ENCODE peak calls at places on chromosomes 6 and 20, in seven cellular contexts. One of them, this sample, is unnamed. For H3K4me1, the result is how much of the 10 kb centered on the place peaks cover.

GRCh38 chr6:47651505-47651944 is 46.9 kb upstream of the ADGRF4 start:
- DNase-seq in GM23338: no peak
- DNase-seq in HCT116: no peak
- DNase-seq in MM.1S: no peak
- DNase-seq in PC-3: peak
- DNase-seq in SK-N-SH: no peak
- DNase-seq in hepatocyte: no peak
- DNase-seq in this sample: no peak

GRCh38 chr6:27260836-27261375 is 13.4 kb downstream of the PRSS16 start:
- DNase-seq in GM23338: peak
- DNase-seq in HCT116: no peak
- DNase-seq in MM.1S: no peak
- DNase-seq in PC-3: no peak
- DNase-seq in SK-N-SH: no peak
- DNase-seq in hepatocyte: no peak
- DNase-seq in this sample: peak

GRCh38 chr6:4910060-4910746 is 93.6 kb downstream of the RPP40 start:
- DNase-seq in GM23338: no peak
- DNase-seq in HCT116: no peak
- DNase-seq in MM.1S: no peak
- DNase-seq in PC-3: peak
- DNase-seq in SK-N-SH: no peak
- DNase-seq in hepatocyte: peak
- DNase-seq in this sample: no peak

GRCh38 chr20:60206259-60206658 is 248.0 kb downstream of the CDH26 start:
- DNase-seq in GM23338: peak
- DNase-seq in HCT116: peak
- DNase-seq in MM.1S: peak
- DNase-seq in PC-3: peak
- DNase-seq in SK-N-SH: peak
- DNase-seq in hepatocyte: peak
- DNase-seq in this sample: peak

GRCh38 chr6:45415778-45416518 is 38.2 kb upstream of the SUPT3H start:
- DNase-seq in GM23338: no peak
- DNase-seq in HCT116: no peak
- DNase-seq in MM.1S: no peak
- DNase-seq in PC-3: no peak
- DNase-seq in SK-N-SH: no peak
- DNase-seq in hepatocyte: no peak
- DNase-seq in this sample: no peak

GRCh38 chr6:111441678-111442243 is 41.3 kb downstream of the REV3L start:
- DNase-seq in GM23338: no peak
- DNase-seq in HCT116: no peak
- DNase-seq in MM.1S: no peak
- DNase-seq in PC-3: no peak
- DNase-seq in SK-N-SH: no peak
- DNase-seq in hepatocyte: no peak
- DNase-seq in this sample: no peak

GRCh38 chr20:61251529-61252393 is at the start of gene CDH4:
- DNase-seq in GM23338: peak
- DNase-seq in HCT116: no peak
- DNase-seq in MM.1S: no peak
- DNase-seq in PC-3: no peak
- DNase-seq in SK-N-SH: peak
- DNase-seq in hepatocyte: peak
- DNase-seq in this sample: peak

GRCh38 chr6:170313716-170314295 is 7.2 kb downstream of the FAM120B start:
- DNase-seq in GM23338: peak
- DNase-seq in HCT116: no peak
- DNase-seq in MM.1S: no peak
- DNase-seq in PC-3: no peak
- DNase-seq in SK-N-SH: no peak
- DNase-seq in hepatocyte: no peak
- DNase-seq in this sample: peak

GRCh38 chr20:63698739-63699465 is 2.5 kb downstream of the TNFRSF6B start:
- DNase-seq in GM23338: no peak
- DNase-seq in HCT116: peak
- DNase-seq in MM.1S: no peak
- DNase-seq in PC-3: peak
- DNase-seq in SK-N-SH: peak
- DNase-seq in hepatocyte: peak
- DNase-seq in this sample: no peak

GRCh38 chr6:137269803-137270202 is 50.6 kb upstream of the IFNGR1 start:
- DNase-seq in GM23338: no peak
- DNase-seq in HCT116: no peak
- DNase-seq in MM.1S: no peak
- DNase-seq in PC-3: no peak
- DNase-seq in SK-N-SH: no peak
- DNase-seq in hepatocyte: no peak
- DNase-seq in this sample: no peak

GRCh38 chr20:2816030-2816582 is at the start of gene TMEM239:
- DNase-seq in GM23338: no peak
- DNase-seq in HCT116: no peak
- DNase-seq in MM.1S: no peak
- DNase-seq in PC-3: no peak
- DNase-seq in SK-N-SH: peak
- DNase-seq in hepatocyte: no peak
- DNase-seq in this sample: no peak

GRCh38 chr20:2820084-2820895 is 4.1 kb downstream of the TMEM239 start:
- DNase-seq in GM23338: peak
- DNase-seq in HCT116: no peak
- DNase-seq in MM.1S: no peak
- DNase-seq in PC-3: no peak
- DNase-seq in SK-N-SH: no peak
- DNase-seq in hepatocyte: peak
- DNase-seq in this sample: peak

GRCh38 chr20:2816583-2817340 is 598 bp downstream of the TMEM239 start:
- DNase-seq in GM23338: peak
- DNase-seq in HCT116: no peak
- DNase-seq in MM.1S: no peak
- DNase-seq in PC-3: no peak
- DNase-seq in SK-N-SH: peak
- DNase-seq in hepatocyte: no peak
- DNase-seq in this sample: peak

GRCh38 chr20:2817341-2817726 is 1.2 kb downstream of the TMEM239 start:
- DNase-seq in GM23338: no peak
- DNase-seq in HCT116: no peak
- DNase-seq in MM.1S: no peak
- DNase-seq in PC-3: no peak
- DNase-seq in SK-N-SH: no peak
- DNase-seq in hepatocyte: no peak
- DNase-seq in this sample: no peak

GRCh38 chr20:2817891-2818595 is 1.9 kb downstream of the TMEM239 start:
- DNase-seq in GM23338: no peak
- DNase-seq in HCT116: no peak
- DNase-seq in MM.1S: no peak
- DNase-seq in PC-3: no peak
- DNase-seq in SK-N-SH: peak
- DNase-seq in hepatocyte: no peak
- DNase-seq in this sample: no peak
- TF ChIP-seq EZH2phosphoT487 in GM23338: no peak
- TF ChIP-seq EZH2phosphoT487 in HCT116: no peak
- TF ChIP-seq EZH2phosphoT487 in MM.1S: no peak
- TF ChIP-seq EZH2phosphoT487 in PC-3: no peak
- TF ChIP-seq EZH2phosphoT487 in SK-N-SH: no peak
- TF ChIP-seq EZH2phosphoT487 in hepatocyte: no peak
- TF ChIP-seq EZH2phosphoT487 in this sample: no peak

GRCh38 chr6:41439524-41440418 is 104.4 kb downstream of the NCR2 start:
- DNase-seq in GM23338: no peak
- DNase-seq in HCT116: no peak
- DNase-seq in MM.1S: no peak
- DNase-seq in PC-3: no peak
- DNase-seq in SK-N-SH: no peak
- DNase-seq in hepatocyte: no peak
- DNase-seq in this sample: no peak
- TF ChIP-seq CTCF in GM23338: no peak
- TF ChIP-seq CTCF in HCT116: no peak
- TF ChIP-seq CTCF in MM.1S: no peak
- TF ChIP-seq CTCF in PC-3: no peak
- TF ChIP-seq CTCF in SK-N-SH: no peak
- TF ChIP-seq CTCF in hepatocyte: no peak
- TF ChIP-seq CTCF in this sample: no peak

DNA sequence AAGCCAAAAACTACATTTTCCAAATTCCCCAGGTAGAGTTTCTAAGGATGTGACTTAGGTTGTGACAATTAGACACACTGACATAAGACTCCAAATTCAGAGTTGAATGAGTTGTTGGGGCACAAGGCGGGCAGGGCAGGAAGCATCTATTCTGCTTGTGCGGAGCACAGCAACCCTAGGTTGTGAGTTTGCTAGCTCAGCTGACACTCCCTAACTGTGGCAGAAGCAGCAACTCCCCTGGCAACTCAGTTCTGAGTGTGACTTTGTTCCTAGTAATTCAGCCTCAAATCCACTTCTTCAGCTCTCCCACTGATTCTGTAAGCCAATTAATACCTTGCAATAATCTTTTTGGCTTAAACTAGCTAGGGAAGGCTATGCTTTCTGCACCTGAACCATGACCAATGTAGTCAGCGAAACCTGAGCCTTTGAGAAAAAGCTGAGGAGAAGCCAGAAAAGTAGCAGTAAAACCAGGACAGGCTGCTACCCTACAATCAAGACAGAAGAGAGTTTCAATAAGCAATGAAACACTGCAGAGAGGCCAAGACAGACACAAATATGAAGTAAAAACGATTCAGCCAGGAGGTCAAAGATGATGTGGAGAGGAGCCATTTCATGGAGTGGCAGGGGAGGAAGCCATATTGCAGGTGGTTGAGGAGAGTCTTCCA is 30.0 kb upstream of the PAQR8 start:
- DNase-seq in GM23338: no peak
- DNase-seq in HCT116: no peak
- DNase-seq in MM.1S: no peak
- DNase-seq in PC-3: no peak
- DNase-seq in SK-N-SH: no peak
- DNase-seq in hepatocyte: no peak
- DNase-seq in this sample: no peak
- H3K4me1 ChIP-seq in GM23338: under half
- H3K4me1 ChIP-seq in HCT116: under half
- H3K4me1 ChIP-seq in MM.1S: under half
- H3K4me1 ChIP-seq in PC-3: under half
- H3K4me1 ChIP-seq in SK-N-SH: under half
- H3K4me1 ChIP-seq in hepatocyte: half or more
- H3K4me1 ChIP-seq in this sample: under half

GRCh38 chr20:32040142-32040953 is 11.7 kb upstream of the HCK start:
- DNase-seq in GM23338: no peak
- DNase-seq in HCT116: no peak
- DNase-seq in MM.1S: no peak
- DNase-seq in PC-3: no peak
- DNase-seq in SK-N-SH: no peak
- DNase-seq in hepatocyte: no peak
- DNase-seq in this sample: no peak
- TF ChIP-seq EZH2phosphoT487 in GM23338: no peak
- TF ChIP-seq EZH2phosphoT487 in HCT116: no peak
- TF ChIP-seq EZH2phosphoT487 in MM.1S: no peak
- TF ChIP-seq EZH2phosphoT487 in PC-3: no peak
- TF ChIP-seq EZH2phosphoT487 in SK-N-SH: no peak
- TF ChIP-seq EZH2phosphoT487 in hepatocyte: no peak
- TF ChIP-seq EZH2phosphoT487 in this sample: no peak

GRCh38 chr6:131597448-131597847 is 24.4 kb downstream of the ARG1 start:
- DNase-seq in GM23338: peak
- DNase-seq in HCT116: no peak
- DNase-seq in MM.1S: no peak
- DNase-seq in PC-3: peak
- DNase-seq in SK-N-SH: peak
- DNase-seq in hepatocyte: peak
- DNase-seq in this sample: no peak
- TF ChIP-seq CTCF in GM23338: peak
- TF ChIP-seq CTCF in HCT116: peak
- TF ChIP-seq CTCF in MM.1S: no peak
- TF ChIP-seq CTCF in PC-3: peak
- TF ChIP-seq CTCF in SK-N-SH: peak
- TF ChIP-seq CTCF in hepatocyte: peak
- TF ChIP-seq CTCF in this sample: peak

GRCh38 chr20:21575167-21575566 is 61.3 kb upstream of the NKX2-2 start:
- DNase-seq in GM23338: no peak
- DNase-seq in HCT116: no peak
- DNase-seq in MM.1S: no peak
- DNase-seq in PC-3: no peak
- DNase-seq in SK-N-SH: no peak
- DNase-seq in hepatocyte: no peak
- DNase-seq in this sample: no peak
- H3K4me1 ChIP-seq in GM23338: under half
- H3K4me1 ChIP-seq in HCT116: under half
- H3K4me1 ChIP-seq in MM.1S: under half
- H3K4me1 ChIP-seq in PC-3: under half
- H3K4me1 ChIP-seq in SK-N-SH: under half
- H3K4me1 ChIP-seq in hepatocyte: under half
- H3K4me1 ChIP-seq in this sample: under half

GRCh38 chr6:89047473-89047872 is 33.1 kb upstream of the PNRC1 start:
- DNase-seq in GM23338: no peak
- DNase-seq in HCT116: no peak
- DNase-seq in MM.1S: no peak
- DNase-seq in PC-3: peak
- DNase-seq in SK-N-SH: no peak
- DNase-seq in hepatocyte: no peak
- DNase-seq in this sample: no peak

GRCh38 chr6:89048985-89049384 is 31.6 kb upstream of the PNRC1 start:
- DNase-seq in GM23338: no peak
- DNase-seq in HCT116: no peak
- DNase-seq in MM.1S: no peak
- DNase-seq in PC-3: peak
- DNase-seq in SK-N-SH: no peak
- DNase-seq in hepatocyte: peak
- DNase-seq in this sample: no peak

GRCh38 chr6:89050155-89050554 is 30.4 kb upstream of the PNRC1 start:
- DNase-seq in GM23338: no peak
- DNase-seq in HCT116: no peak
- DNase-seq in MM.1S: no peak
- DNase-seq in PC-3: no peak
- DNase-seq in SK-N-SH: no peak
- DNase-seq in hepatocyte: peak
- DNase-seq in this sample: no peak

GRCh38 chr6:89050697-89051096 is 29.9 kb upstream of the PNRC1 start:
- DNase-seq in GM23338: no peak
- DNase-seq in HCT116: no peak
- DNase-seq in MM.1S: no peak
- DNase-seq in PC-3: no peak
- DNase-seq in SK-N-SH: no peak
- DNase-seq in hepatocyte: no peak
- DNase-seq in this sample: no peak

GRCh38 chr6:89048286-89048923 is 32.1 kb upstream of the PNRC1 start:
- DNase-seq in GM23338: peak
- DNase-seq in HCT116: no peak
- DNase-seq in MM.1S: no peak
- DNase-seq in PC-3: no peak
- DNase-seq in SK-N-SH: no peak
- DNase-seq in hepatocyte: no peak
- DNase-seq in this sample: no peak
- TF ChIP-seq EZH2phosphoT487 in GM23338: no peak
- TF ChIP-seq EZH2phosphoT487 in HCT116: no peak
- TF ChIP-seq EZH2phosphoT487 in MM.1S: no peak
- TF ChIP-seq EZH2phosphoT487 in PC-3: no peak
- TF ChIP-seq EZH2phosphoT487 in SK-N-SH: no peak
- TF ChIP-seq EZH2phosphoT487 in hepatocyte: no peak
- TF ChIP-seq EZH2phosphoT487 in this sample: no peak

DNA sequence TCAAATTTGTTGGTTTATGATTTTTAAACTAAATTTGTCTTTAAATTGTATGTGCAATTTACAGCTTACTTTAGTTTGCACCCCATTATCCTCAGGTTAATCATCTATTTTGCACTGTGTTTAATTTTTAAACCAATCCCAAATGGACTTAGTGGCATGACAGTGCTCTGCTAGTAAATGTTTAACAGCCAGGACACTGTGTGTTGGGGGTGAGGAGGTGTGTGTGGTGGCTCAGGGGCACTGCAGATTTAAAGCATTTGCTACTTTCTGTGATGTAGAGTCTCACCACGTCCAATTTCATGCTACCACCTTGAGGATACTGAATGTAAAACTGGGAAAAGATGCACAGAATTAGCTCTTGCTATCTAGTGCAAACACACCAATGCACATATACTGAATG is 225.7 kb downstream of the HAO1 start:
- DNase-seq in GM23338: peak
- DNase-seq in HCT116: no peak
- DNase-seq in MM.1S: no peak
- DNase-seq in PC-3: no peak
- DNase-seq in SK-N-SH: no peak
- DNase-seq in hepatocyte: peak
- DNase-seq in this sample: no peak
- TF ChIP-seq CTCF in GM23338: no peak
- TF ChIP-seq CTCF in HCT116: no peak
- TF ChIP-seq CTCF in MM.1S: no peak
- TF ChIP-seq CTCF in PC-3: peak
- TF ChIP-seq CTCF in SK-N-SH: no peak
- TF ChIP-seq CTCF in hepatocyte: no peak
- TF ChIP-seq CTCF in this sample: no peak